ENCODE peak calls at places on chromosomes 4 and X, in five cellular contexts. One of them, this sample, is unnamed.

GRCh38 chr4:41287852-41288251 is 31.1 kb downstream of the UCHL1 start:
- DNase-seq in CD4-positive, CD25-positive, alpha-beta regulatory T cell: no peak
- DNase-seq in NB4: no peak
- DNase-seq in dorsolateral prefrontal cortex: no peak
- DNase-seq in astrocyte of the spinal cord: no peak
- DNase-seq in this sample: no peak

GRCh38 chr4:2393353-2394270 is 24.8 kb downstream of the ZFYVE28 start:
- DNase-seq in NB4: no peak
- DNase-seq in astrocyte of the spinal cord: no peak
- DNase-seq in dorsolateral prefrontal cortex: no peak
- DNase-seq in CD4-positive, CD25-positive, alpha-beta regulatory T cell: peak; percentile 55
- DNase-seq in this sample: no peak

GRCh38 chr4:186685744-186686143 is 37.9 kb downstream of the FAT1 start:
- DNase-seq in astrocyte of the spinal cord: peak; percentile 90
- DNase-seq in NB4: no peak
- DNase-seq in dorsolateral prefrontal cortex: no peak
- DNase-seq in CD4-positive, CD25-positive, alpha-beta regulatory T cell: no peak
- DNase-seq in this sample: peak; percentile 78

GRCh38 chrX:40628506-40628905 is 5.3 kb downstream of the MPC1L start:
- DNase-seq in astrocyte of the spinal cord: no peak
- DNase-seq in dorsolateral prefrontal cortex: no peak
- DNase-seq in CD4-positive, CD25-positive, alpha-beta regulatory T cell: no peak
- DNase-seq in NB4: peak; percentile 23
- DNase-seq in this sample: no peak

GRCh38 chr4:155657169-155657568 is 9.5 kb upstream of the GUCY1A1 start:
- DNase-seq in NB4: no peak
- DNase-seq in dorsolateral prefrontal cortex: no peak
- DNase-seq in CD4-positive, CD25-positive, alpha-beta regulatory T cell: no peak
- DNase-seq in astrocyte of the spinal cord: no peak
- DNase-seq in this sample: no peak

GRCh38 chr4:127997534-127998388 is 32.6 kb downstream of the ABHD18 start:
- DNase-seq in CD4-positive, CD25-positive, alpha-beta regulatory T cell: peak; percentile 61
- DNase-seq in dorsolateral prefrontal cortex: no peak
- DNase-seq in astrocyte of the spinal cord: peak; percentile 37
- DNase-seq in NB4: peak; percentile 9
- DNase-seq in this sample: no peak

GRCh38 chr4:143531368-143531767 is 17.9 kb downstream of the SMARCA5 start:
- DNase-seq in NB4: peak; percentile 19
- DNase-seq in dorsolateral prefrontal cortex: no peak
- DNase-seq in astrocyte of the spinal cord: peak; percentile 17
- DNase-seq in CD4-positive, CD25-positive, alpha-beta regulatory T cell: peak; percentile 5
- DNase-seq in this sample: no peak

GRCh38 chr4:97123573-97123972 is 1019.7 kb downstream of the STPG2 start:
- DNase-seq in NB4: no peak
- DNase-seq in astrocyte of the spinal cord: no peak
- DNase-seq in dorsolateral prefrontal cortex: no peak
- DNase-seq in CD4-positive, CD25-positive, alpha-beta regulatory T cell: no peak
- DNase-seq in this sample: no peak

GRCh38 chr4:10074767-10075105 is 41.9 kb downstream of the WDR1 start:
- DNase-seq in NB4: peak; percentile 34
- DNase-seq in dorsolateral prefrontal cortex: peak; percentile 44
- DNase-seq in CD4-positive, CD25-positive, alpha-beta regulatory T cell: no peak
- DNase-seq in astrocyte of the spinal cord: peak; percentile 66
- DNase-seq in this sample: peak; percentile 33

GRCh38 chr4:100428051-100428450 is 89.8 kb downstream of the EMCN start:
- DNase-seq in dorsolateral prefrontal cortex: no peak
- DNase-seq in CD4-positive, CD25-positive, alpha-beta regulatory T cell: no peak
- DNase-seq in NB4: peak; percentile 73
- DNase-seq in astrocyte of the spinal cord: peak; percentile 76
- DNase-seq in this sample: peak; percentile 11

GRCh38 chrX:72005046-72005445 is 94.4 kb downstream of the NHSL2 start:
- DNase-seq in astrocyte of the spinal cord: no peak
- DNase-seq in NB4: no peak
- DNase-seq in dorsolateral prefrontal cortex: no peak
- DNase-seq in CD4-positive, CD25-positive, alpha-beta regulatory T cell: no peak
- DNase-seq in this sample: no peak

GRCh38 chrX:38985375-38985774 is 184.1 kb downstream of the MID1IP1 start:
- DNase-seq in dorsolateral prefrontal cortex: no peak
- DNase-seq in CD4-positive, CD25-positive, alpha-beta regulatory T cell: peak; percentile 30
- DNase-seq in NB4: peak; percentile 58
- DNase-seq in astrocyte of the spinal cord: no peak
- DNase-seq in this sample: no peak

GRCh38 chr4:41406051-41406516 is 131.9 kb upstream of the LIMCH1 start:
- DNase-seq in CD4-positive, CD25-positive, alpha-beta regulatory T cell: no peak
- DNase-seq in dorsolateral prefrontal cortex: no peak
- DNase-seq in NB4: no peak
- DNase-seq in astrocyte of the spinal cord: no peak
- DNase-seq in this sample: no peak

GRCh38 chrX:105314468-105314867 is 94.0 kb upstream of the TEX13A start:
- DNase-seq in CD4-positive, CD25-positive, alpha-beta regulatory T cell: no peak
- DNase-seq in astrocyte of the spinal cord: peak; percentile 34
- DNase-seq in NB4: no peak
- DNase-seq in dorsolateral prefrontal cortex: no peak
- DNase-seq in this sample: peak; percentile 11

GRCh38 chr4:7153711-7154110 is 38.6 kb upstream of the SORCS2 start:
- DNase-seq in CD4-positive, CD25-positive, alpha-beta regulatory T cell: no peak
- DNase-seq in dorsolateral prefrontal cortex: peak; percentile 23
- DNase-seq in NB4: no peak
- DNase-seq in astrocyte of the spinal cord: no peak
- DNase-seq in this sample: no peak

GRCh38 chr4:95516528-95517011 is 32.2 kb downstream of the UNC5C start:
- DNase-seq in dorsolateral prefrontal cortex: no peak
- DNase-seq in CD4-positive, CD25-positive, alpha-beta regulatory T cell: no peak
- DNase-seq in NB4: no peak
- DNase-seq in astrocyte of the spinal cord: no peak
- DNase-seq in this sample: no peak

GRCh38 chr4:56680266-56680665 is 830 bp downstream of the HOPX start:
- DNase-seq in CD4-positive, CD25-positive, alpha-beta regulatory T cell: no peak
- DNase-seq in dorsolateral prefrontal cortex: no peak
- DNase-seq in astrocyte of the spinal cord: no peak
- DNase-seq in NB4: no peak
- DNase-seq in this sample: no peak

GRCh38 chrX:154967603-154968002 is 54.9 kb downstream of the F8 start:
- DNase-seq in NB4: no peak
- DNase-seq in astrocyte of the spinal cord: no peak
- DNase-seq in dorsolateral prefrontal cortex: no peak
- DNase-seq in CD4-positive, CD25-positive, alpha-beta regulatory T cell: no peak
- DNase-seq in this sample: no peak

GRCh38 chr4:62288803-62289541 is 1088.8 kb downstream of the ADGRL3 start:
- DNase-seq in astrocyte of the spinal cord: no peak
- DNase-seq in CD4-positive, CD25-positive, alpha-beta regulatory T cell: no peak
- DNase-seq in dorsolateral prefrontal cortex: no peak
- DNase-seq in NB4: no peak
- DNase-seq in this sample: no peak

GRCh38 chr4:110107868-110108267 is 90.5 kb downstream of the ELOVL6 start:
- DNase-seq in dorsolateral prefrontal cortex: no peak
- DNase-seq in NB4: peak; percentile 28
- DNase-seq in CD4-positive, CD25-positive, alpha-beta regulatory T cell: no peak
- DNase-seq in astrocyte of the spinal cord: no peak
- DNase-seq in this sample: no peak

GRCh38 chrX:100445593-100445992 is 35.5 kb upstream of the PCDH19 start:
- DNase-seq in astrocyte of the spinal cord: no peak
- DNase-seq in dorsolateral prefrontal cortex: no peak
- DNase-seq in CD4-positive, CD25-positive, alpha-beta regulatory T cell: no peak
- DNase-seq in NB4: no peak
- DNase-seq in this sample: no peak

GRCh38 chrX:115494133-115494532 is 66.8 kb upstream of the PLS3 start:
- DNase-seq in NB4: no peak
- DNase-seq in dorsolateral prefrontal cortex: no peak
- DNase-seq in astrocyte of the spinal cord: no peak
- DNase-seq in CD4-positive, CD25-positive, alpha-beta regulatory T cell: no peak
- DNase-seq in this sample: no peak

GRCh38 chrX:73850124-73851013 is 287.4 kb downstream of the CHIC1 start:
- DNase-seq in CD4-positive, CD25-positive, alpha-beta regulatory T cell: peak; percentile 15
- DNase-seq in NB4: peak; percentile 28
- DNase-seq in astrocyte of the spinal cord: peak; percentile 38
- DNase-seq in dorsolateral prefrontal cortex: no peak
- DNase-seq in this sample: peak; percentile 13

GRCh38 chrX:3548743-3549441 is 164.6 kb downstream of the PRKX start:
- DNase-seq in dorsolateral prefrontal cortex: no peak
- DNase-seq in CD4-positive, CD25-positive, alpha-beta regulatory T cell: no peak
- DNase-seq in astrocyte of the spinal cord: peak; percentile 72
- DNase-seq in NB4: peak; percentile 64
- DNase-seq in this sample: peak; percentile 44

GRCh38 chrX:124641737-124642491 is 295.6 kb downstream of the SH2D1A start:
- DNase-seq in astrocyte of the spinal cord: no peak
- DNase-seq in dorsolateral prefrontal cortex: no peak
- DNase-seq in NB4: peak; percentile 2
- DNase-seq in CD4-positive, CD25-positive, alpha-beta regulatory T cell: no peak
- DNase-seq in this sample: no peak

GRCh38 chr4:147590249-147590920 is 26.8 kb upstream of the TMEM184C start:
- DNase-seq in CD4-positive, CD25-positive, alpha-beta regulatory T cell: peak; percentile 36
- DNase-seq in astrocyte of the spinal cord: peak; percentile 85
- DNase-seq in dorsolateral prefrontal cortex: no peak
- DNase-seq in NB4: peak; percentile 52
- DNase-seq in this sample: peak; percentile 70

GRCh38 chr4:145851516-145852201 is 87.0 kb downstream of the ZNF827 start:
- DNase-seq in astrocyte of the spinal cord: no peak
- DNase-seq in CD4-positive, CD25-positive, alpha-beta regulatory T cell: no peak
- DNase-seq in dorsolateral prefrontal cortex: no peak
- DNase-seq in NB4: no peak
- DNase-seq in this sample: no peak

GRCh38 chr4:99324978-99325377 is 3.8 kb upstream of the ADH1B start:
- DNase-seq in NB4: no peak
- DNase-seq in CD4-positive, CD25-positive, alpha-beta regulatory T cell: no peak
- DNase-seq in dorsolateral prefrontal cortex: no peak
- DNase-seq in astrocyte of the spinal cord: peak; percentile 59
- DNase-seq in this sample: peak; percentile 81

GRCh38 chrX:148417934-148418333 is 82.5 kb upstream of the AFF2 start:
- DNase-seq in CD4-positive, CD25-positive, alpha-beta regulatory T cell: no peak
- DNase-seq in astrocyte of the spinal cord: peak; percentile 52
- DNase-seq in NB4: peak; percentile 1
- DNase-seq in dorsolateral prefrontal cortex: no peak
- DNase-seq in this sample: no peak

GRCh38 chr4:163085085-163085484 is 81.6 kb downstream of the NAF1 start:
- DNase-seq in NB4: peak; percentile 25
- DNase-seq in astrocyte of the spinal cord: no peak
- DNase-seq in CD4-positive, CD25-positive, alpha-beta regulatory T cell: no peak
- DNase-seq in dorsolateral prefrontal cortex: no peak
- DNase-seq in this sample: no peak
- H3K4me3 ChIP-seq in NB4: no peak overlapping the region
- H3K4me3 ChIP-seq in astrocyte of the spinal cord: no peak overlapping the region
- H3K4me3 ChIP-seq in CD4-positive, CD25-positive, alpha-beta regulatory T cell: no peak overlapping the region
- H3K4me3 ChIP-seq in dorsolateral prefrontal cortex: no peak overlapping the region
- H3K4me3 ChIP-seq in this sample: no peak overlapping the region

GRCh38 chr4:86848732-86849617 is at the start of gene SLC10A6:
- DNase-seq in CD4-positive, CD25-positive, alpha-beta regulatory T cell: no peak
- DNase-seq in dorsolateral prefrontal cortex: no peak
- DNase-seq in NB4: no peak
- DNase-seq in astrocyte of the spinal cord: no peak
- DNase-seq in this sample: no peak
- H3K4me3 ChIP-seq in CD4-positive, CD25-positive, alpha-beta regulatory T cell: no peak within 1 kb of the TSS
- H3K4me3 ChIP-seq in dorsolateral prefrontal cortex: peak within 1 kb of the TSS; percentile 6
- H3K4me3 ChIP-seq in NB4: no peak within 1 kb of the TSS
- H3K4me3 ChIP-seq in astrocyte of the spinal cord: no peak within 1 kb of the TSS
- H3K4me3 ChIP-seq in this sample: no peak within 1 kb of the TSS

GRCh38 chrX:9785252-9785943 is 831 bp upstream of the SHROOM2 start:
- DNase-seq in astrocyte of the spinal cord: no peak
- DNase-seq in dorsolateral prefrontal cortex: no peak
- DNase-seq in CD4-positive, CD25-positive, alpha-beta regulatory T cell: no peak
- DNase-seq in NB4: no peak
- DNase-seq in this sample: no peak
- H3K4me3 ChIP-seq in astrocyte of the spinal cord: no peak overlapping the region
- H3K4me3 ChIP-seq in dorsolateral prefrontal cortex: no peak overlapping the region
- H3K4me3 ChIP-seq in CD4-positive, CD25-positive, alpha-beta regulatory T cell: no peak overlapping the region
- H3K4me3 ChIP-seq in NB4: no peak overlapping the region
- H3K4me3 ChIP-seq in this sample: no peak overlapping the region

DNA sequence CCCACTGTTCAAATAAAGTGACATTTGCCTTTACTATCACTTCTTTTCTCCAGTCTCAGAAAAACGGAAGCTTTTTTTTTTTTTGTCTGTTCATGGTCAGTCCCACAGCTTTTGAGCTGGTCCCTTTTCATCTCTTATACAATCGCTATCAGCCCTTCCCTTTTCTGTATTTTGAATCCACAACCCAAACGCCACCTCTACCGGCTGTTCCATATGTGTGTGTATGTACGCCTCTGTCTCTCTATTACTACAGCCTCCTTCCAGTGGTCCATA is 327.6 kb downstream of the DKK2 start:
- DNase-seq in astrocyte of the spinal cord: no peak
- DNase-seq in NB4: peak; percentile 58
- DNase-seq in dorsolateral prefrontal cortex: no peak
- DNase-seq in CD4-positive, CD25-positive, alpha-beta regulatory T cell: no peak
- DNase-seq in this sample: no peak
- H3K4me3 ChIP-seq in astrocyte of the spinal cord: no peak overlapping the region
- H3K4me3 ChIP-seq in NB4: no peak overlapping the region
- H3K4me3 ChIP-seq in dorsolateral prefrontal cortex: no peak overlapping the region
- H3K4me3 ChIP-seq in CD4-positive, CD25-positive, alpha-beta regulatory T cell: no peak overlapping the region
- H3K4me3 ChIP-seq in this sample: no peak overlapping the region

DNA sequence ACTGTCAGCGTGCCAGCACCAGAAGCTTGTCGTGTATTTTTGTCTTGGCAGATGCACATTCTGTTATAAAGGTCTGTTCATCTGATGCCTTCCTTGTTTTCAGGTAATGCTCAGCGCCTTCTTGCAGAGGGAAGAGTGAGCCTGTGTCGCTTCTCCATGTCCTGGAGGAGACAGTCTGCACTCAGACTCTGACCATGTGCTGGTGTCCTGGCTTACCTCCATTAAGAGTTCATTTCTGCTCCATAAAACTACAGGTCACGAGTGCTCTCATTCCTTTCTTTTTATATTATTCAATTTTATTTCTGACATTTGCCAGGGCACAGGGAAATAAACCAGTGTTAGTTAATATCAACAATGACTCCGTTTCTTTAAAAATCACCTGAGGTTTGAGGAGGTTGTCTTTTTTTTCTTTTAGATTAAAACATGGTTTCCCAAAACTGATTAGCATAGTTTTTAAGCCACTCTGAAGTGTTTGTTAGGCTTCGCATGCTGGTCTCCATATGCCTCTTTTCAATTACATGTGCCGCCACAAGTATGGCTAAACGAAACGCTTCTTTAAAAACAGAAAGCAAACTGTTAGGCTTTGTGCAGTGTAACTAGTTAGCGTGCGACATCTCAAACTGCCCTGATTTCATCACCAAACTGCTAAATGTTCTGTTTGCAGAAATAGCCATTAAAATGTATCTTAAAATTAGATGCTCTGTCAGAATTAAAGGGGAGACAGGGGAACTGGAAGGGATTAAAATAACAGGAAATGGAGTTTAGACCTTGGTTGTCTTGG is 215.3 kb upstream of the GK2 start:
- DNase-seq in CD4-positive, CD25-positive, alpha-beta regulatory T cell: no peak
- DNase-seq in astrocyte of the spinal cord: no peak
- DNase-seq in NB4: no peak
- DNase-seq in dorsolateral prefrontal cortex: no peak
- DNase-seq in this sample: no peak
- H3K4me3 ChIP-seq in CD4-positive, CD25-positive, alpha-beta regulatory T cell: no peak overlapping the region
- H3K4me3 ChIP-seq in astrocyte of the spinal cord: no peak overlapping the region
- H3K4me3 ChIP-seq in NB4: no peak overlapping the region
- H3K4me3 ChIP-seq in dorsolateral prefrontal cortex: no peak overlapping the region
- H3K4me3 ChIP-seq in this sample: no peak overlapping the region

GRCh38 chrX:110087485-110088356 is 84.8 kb downstream of the TMEM164 start:
- DNase-seq in CD4-positive, CD25-positive, alpha-beta regulatory T cell: no peak
- DNase-seq in astrocyte of the spinal cord: peak; percentile 91
- DNase-seq in NB4: peak; percentile 83
- DNase-seq in dorsolateral prefrontal cortex: no peak
- DNase-seq in this sample: peak; percentile 27
- H3K4me3 ChIP-seq in CD4-positive, CD25-positive, alpha-beta regulatory T cell: no peak overlapping the region
- H3K4me3 ChIP-seq in astrocyte of the spinal cord: peak overlapping the region; percentile 22
- H3K4me3 ChIP-seq in NB4: peak overlapping the region; percentile 21
- H3K4me3 ChIP-seq in dorsolateral prefrontal cortex: no peak overlapping the region
- H3K4me3 ChIP-seq in this sample: no peak overlapping the region

GRCh38 chrX:12972867-12973560 is 1.9 kb upstream of the TMSB4X start:
- DNase-seq in astrocyte of the spinal cord: no peak
- DNase-seq in CD4-positive, CD25-positive, alpha-beta regulatory T cell: no peak
- DNase-seq in NB4: no peak
- DNase-seq in dorsolateral prefrontal cortex: no peak
- DNase-seq in this sample: no peak
- H3K4me3 ChIP-seq in astrocyte of the spinal cord: no peak overlapping the region
- H3K4me3 ChIP-seq in CD4-positive, CD25-positive, alpha-beta regulatory T cell: peak overlapping the region; percentile 98
- H3K4me3 ChIP-seq in NB4: no peak overlapping the region
- H3K4me3 ChIP-seq in dorsolateral prefrontal cortex: no peak overlapping the region
- H3K4me3 ChIP-seq in this sample: no peak overlapping the region

This sample was measured in astrocyte of the cerebellum.